ENCODE peak calls at places on chromosome 1, in seven cellular contexts. U is astrocyte; L is stimulated activated CD4-positive, alpha-beta T cell treated with anti-CD3 and anti-CD28 coated beads, Interleukin-4, amount 100 ng/mL, for 24 hours; O is activated CD4-positive, alpha-beta T cell treated with anti-CD3 and anti-CD28 coated beads, Interleukin-2, amount 10 ng/mL, durations not matched to agents 7 days and 5 days; S is AG08396; V is left colon; F is C1 segment of cervical spinal cord. A is an unnamed sample.

GRCh38 chr1:59272507-59272906 is 24.4 kb upstream of the FGGY start:
- DNase-seq in U (peak), L (no peak), O (no peak), S (peak), V (no peak), F (no peak), A (no peak)

GRCh38 chr1:181506563-181507353 is 23.4 kb downstream of the CACNA1E start:
- DNase-seq in U (no peak), L (no peak), O (no peak), S (no peak), V (no peak), F (no peak), A (no peak)

GRCh38 chr1:3292868-3293562 is 161.4 kb upstream of the ARHGEF16 start:
- DNase-seq in U (no peak), L (no peak), O (no peak), S (no peak), V (no peak), F (no peak), A (no peak)

GRCh38 chr1:29975036-29975694 is 738.8 kb downstream of the PTPRU start:
- DNase-seq in U (peak), L (no peak), O (no peak), S (peak), V (no peak), F (no peak), A (peak)

GRCh38 chr1:228142616-228143203 is 2.6 kb downstream of the GUK1 start:
- DNase-seq in U (no peak), L (no peak), O (no peak), S (no peak), V (no peak), F (no peak), A (no peak)

GRCh38 chr1:61184035-61184713 is 101.8 kb downstream of the NFIA start:
- DNase-seq in U (peak), L (no peak), O (no peak), S (peak), V (peak), F (peak), A (peak)

GRCh38 chr1:41718444-41719028 is 200.2 kb downstream of the HIVEP3 start:
- DNase-seq in U (no peak), L (no peak), O (no peak), S (no peak), V (no peak), F (no peak), A (no peak)

GRCh38 chr1:49036700-49037099 is 260.0 kb upstream of the BEND5 start:
- DNase-seq in U (no peak), L (no peak), O (no peak), S (no peak), V (no peak), F (no peak), A (no peak)

GRCh38 chr1:111481387-111482221 is 7.8 kb downstream of the C1orf162 start:
- DNase-seq in U (peak), L (peak), O (peak), S (peak), V (peak), F (peak), A (peak)